ENCODE peak calls at places on chromosomes 13 and 19, in six cellular contexts. One of them, this sample, is unnamed.

GRCh38 chr19:51704601-51705000 is 11.5 kb downstream of the SPACA6 start:
- DNase-seq in WERI-Rb-1: no peak
- DNase-seq in SK-MEL-5: no peak
- DNase-seq in stimulated activated CD4-positive, alpha-beta T cell treated with anti-CD3 and anti-CD28 coated beads, Interleukin-2, amount 100 ng/mL, for 24 hours: no peak
- DNase-seq in activated CD4-positive, CD25-positive, alpha-beta regulatory T cell: no peak
- DNase-seq in psoas muscle: no peak
- DNase-seq in this sample: no peak

GRCh38 chr19:10842788-10843187 is 5.4 kb upstream of the C19orf38 start:
- DNase-seq in stimulated activated CD4-positive, alpha-beta T cell treated with anti-CD3 and anti-CD28 coated beads, Interleukin-2, amount 100 ng/mL, for 24 hours: no peak
- DNase-seq in psoas muscle: no peak
- DNase-seq in WERI-Rb-1: no peak
- DNase-seq in activated CD4-positive, CD25-positive, alpha-beta regulatory T cell: no peak
- DNase-seq in SK-MEL-5: no peak
- DNase-seq in this sample: no peak

GRCh38 chr19:54262066-54262465 is 5.0 kb upstream of the LILRB5 start:
- DNase-seq in stimulated activated CD4-positive, alpha-beta T cell treated with anti-CD3 and anti-CD28 coated beads, Interleukin-2, amount 100 ng/mL, for 24 hours: no peak
- DNase-seq in psoas muscle: no peak
- DNase-seq in SK-MEL-5: no peak
- DNase-seq in activated CD4-positive, CD25-positive, alpha-beta regulatory T cell: no peak
- DNase-seq in WERI-Rb-1: no peak
- DNase-seq in this sample: no peak

GRCh38 chr13:95343944-95344343 is 42.7 kb upstream of the ABCC4 start:
- DNase-seq in WERI-Rb-1: no peak
- DNase-seq in stimulated activated CD4-positive, alpha-beta T cell treated with anti-CD3 and anti-CD28 coated beads, Interleukin-2, amount 100 ng/mL, for 24 hours: no peak
- DNase-seq in SK-MEL-5: no peak
- DNase-seq in activated CD4-positive, CD25-positive, alpha-beta regulatory T cell: no peak
- DNase-seq in psoas muscle: no peak
- DNase-seq in this sample: no peak

GRCh38 chr13:99661791-99662190 is 160.5 kb downstream of the TM9SF2 start:
- DNase-seq in activated CD4-positive, CD25-positive, alpha-beta regulatory T cell: no peak
- DNase-seq in psoas muscle: no peak
- DNase-seq in stimulated activated CD4-positive, alpha-beta T cell treated with anti-CD3 and anti-CD28 coated beads, Interleukin-2, amount 100 ng/mL, for 24 hours: no peak
- DNase-seq in SK-MEL-5: no peak
- DNase-seq in WERI-Rb-1: no peak
- DNase-seq in this sample: no peak

GRCh38 chr19:38693380-38694223 is 46.2 kb downstream of the ACTN4 start:
- DNase-seq in stimulated activated CD4-positive, alpha-beta T cell treated with anti-CD3 and anti-CD28 coated beads, Interleukin-2, amount 100 ng/mL, for 24 hours: no peak
- DNase-seq in SK-MEL-5: peak
- DNase-seq in activated CD4-positive, CD25-positive, alpha-beta regulatory T cell: no peak
- DNase-seq in WERI-Rb-1: no peak
- DNase-seq in psoas muscle: no peak
- DNase-seq in this sample: no peak

GRCh38 chr13:75236774-75237173 is 245.2 kb downstream of the TBC1D4 start:
- DNase-seq in psoas muscle: no peak
- DNase-seq in WERI-Rb-1: no peak
- DNase-seq in stimulated activated CD4-positive, alpha-beta T cell treated with anti-CD3 and anti-CD28 coated beads, Interleukin-2, amount 100 ng/mL, for 24 hours: no peak
- DNase-seq in activated CD4-positive, CD25-positive, alpha-beta regulatory T cell: no peak
- DNase-seq in SK-MEL-5: no peak
- DNase-seq in this sample: no peak

GRCh38 chr19:14059093-14059480 is 2.8 kb downstream of the PALM3 start:
- DNase-seq in activated CD4-positive, CD25-positive, alpha-beta regulatory T cell: no peak
- DNase-seq in psoas muscle: no peak
- DNase-seq in SK-MEL-5: no peak
- DNase-seq in stimulated activated CD4-positive, alpha-beta T cell treated with anti-CD3 and anti-CD28 coated beads, Interleukin-2, amount 100 ng/mL, for 24 hours: peak
- DNase-seq in WERI-Rb-1: peak
- DNase-seq in this sample: no peak

GRCh38 chr19:41219924-41220567 is 1.0 kb downstream of the AXL start:
- DNase-seq in psoas muscle: peak
- DNase-seq in stimulated activated CD4-positive, alpha-beta T cell treated with anti-CD3 and anti-CD28 coated beads, Interleukin-2, amount 100 ng/mL, for 24 hours: no peak
- DNase-seq in WERI-Rb-1: no peak
- DNase-seq in SK-MEL-5: no peak
- DNase-seq in activated CD4-positive, CD25-positive, alpha-beta regulatory T cell: no peak
- DNase-seq in this sample: peak

GRCh38 chr13:40508112-40508511 is 158.3 kb downstream of the FOXO1 start:
- DNase-seq in psoas muscle: no peak
- DNase-seq in SK-MEL-5: no peak
- DNase-seq in stimulated activated CD4-positive, alpha-beta T cell treated with anti-CD3 and anti-CD28 coated beads, Interleukin-2, amount 100 ng/mL, for 24 hours: no peak
- DNase-seq in WERI-Rb-1: no peak
- DNase-seq in activated CD4-positive, CD25-positive, alpha-beta regulatory T cell: no peak
- DNase-seq in this sample: no peak

GRCh38 chr19:55305491-55305890 is 19.6 kb downstream of the TMEM150B start:
- DNase-seq in stimulated activated CD4-positive, alpha-beta T cell treated with anti-CD3 and anti-CD28 coated beads, Interleukin-2, amount 100 ng/mL, for 24 hours: peak
- DNase-seq in psoas muscle: peak
- DNase-seq in WERI-Rb-1: peak
- DNase-seq in activated CD4-positive, CD25-positive, alpha-beta regulatory T cell: no peak
- DNase-seq in SK-MEL-5: peak
- DNase-seq in this sample: no peak

GRCh38 chr19:38417544-38418506 is 8.2 kb downstream of the RASGRP4 start:
- DNase-seq in stimulated activated CD4-positive, alpha-beta T cell treated with anti-CD3 and anti-CD28 coated beads, Interleukin-2, amount 100 ng/mL, for 24 hours: peak
- DNase-seq in activated CD4-positive, CD25-positive, alpha-beta regulatory T cell: peak
- DNase-seq in WERI-Rb-1: no peak
- DNase-seq in psoas muscle: peak
- DNase-seq in SK-MEL-5: peak
- DNase-seq in this sample: peak

GRCh38 chr13:75390229-75390628 is 91.7 kb downstream of the TBC1D4 start:
- DNase-seq in WERI-Rb-1: no peak
- DNase-seq in psoas muscle: no peak
- DNase-seq in activated CD4-positive, CD25-positive, alpha-beta regulatory T cell: no peak
- DNase-seq in stimulated activated CD4-positive, alpha-beta T cell treated with anti-CD3 and anti-CD28 coated beads, Interleukin-2, amount 100 ng/mL, for 24 hours: no peak
- DNase-seq in SK-MEL-5: no peak
- DNase-seq in this sample: no peak

GRCh38 chr19:13026478-13026999 is 31.3 kb downstream of the NFIX start:
- DNase-seq in WERI-Rb-1: no peak
- DNase-seq in SK-MEL-5: no peak
- DNase-seq in stimulated activated CD4-positive, alpha-beta T cell treated with anti-CD3 and anti-CD28 coated beads, Interleukin-2, amount 100 ng/mL, for 24 hours: no peak
- DNase-seq in activated CD4-positive, CD25-positive, alpha-beta regulatory T cell: no peak
- DNase-seq in psoas muscle: no peak
- DNase-seq in this sample: no peak

GRCh38 chr19:48113190-48113917 is 2.7 kb upstream of the PLA2G4C start:
- DNase-seq in activated CD4-positive, CD25-positive, alpha-beta regulatory T cell: no peak
- DNase-seq in psoas muscle: no peak
- DNase-seq in SK-MEL-5: no peak
- DNase-seq in stimulated activated CD4-positive, alpha-beta T cell treated with anti-CD3 and anti-CD28 coated beads, Interleukin-2, amount 100 ng/mL, for 24 hours: no peak
- DNase-seq in WERI-Rb-1: no peak
- DNase-seq in this sample: no peak

GRCh38 chr13:97231832-97232201 is 9.7 kb downstream of the MBNL2 start:
- DNase-seq in activated CD4-positive, CD25-positive, alpha-beta regulatory T cell: no peak
- DNase-seq in WERI-Rb-1: no peak
- DNase-seq in stimulated activated CD4-positive, alpha-beta T cell treated with anti-CD3 and anti-CD28 coated beads, Interleukin-2, amount 100 ng/mL, for 24 hours: no peak
- DNase-seq in psoas muscle: no peak
- DNase-seq in SK-MEL-5: no peak
- DNase-seq in this sample: no peak

GRCh38 chr13:114115191-114115671 is 17.2 kb downstream of the RASA3 start:
- DNase-seq in activated CD4-positive, CD25-positive, alpha-beta regulatory T cell: no peak
- DNase-seq in WERI-Rb-1: peak
- DNase-seq in psoas muscle: peak
- DNase-seq in SK-MEL-5: no peak
- DNase-seq in stimulated activated CD4-positive, alpha-beta T cell treated with anti-CD3 and anti-CD28 coated beads, Interleukin-2, amount 100 ng/mL, for 24 hours: peak
- DNase-seq in this sample: peak

GRCh38 chr19:11169896-11170678 is 14.5 kb upstream of the SPC24 start:
- DNase-seq in stimulated activated CD4-positive, alpha-beta T cell treated with anti-CD3 and anti-CD28 coated beads, Interleukin-2, amount 100 ng/mL, for 24 hours: no peak
- DNase-seq in SK-MEL-5: no peak
- DNase-seq in WERI-Rb-1: no peak
- DNase-seq in activated CD4-positive, CD25-positive, alpha-beta regulatory T cell: no peak
- DNase-seq in psoas muscle: no peak
- DNase-seq in this sample: no peak

GRCh38 chr19:50720181-50720920 is 749 bp upstream of the SHANK1 start:
- DNase-seq in psoas muscle: no peak
- DNase-seq in WERI-Rb-1: no peak
- DNase-seq in activated CD4-positive, CD25-positive, alpha-beta regulatory T cell: no peak
- DNase-seq in stimulated activated CD4-positive, alpha-beta T cell treated with anti-CD3 and anti-CD28 coated beads, Interleukin-2, amount 100 ng/mL, for 24 hours: no peak
- DNase-seq in SK-MEL-5: no peak
- DNase-seq in this sample: no peak